ENCODE peak calls at places on chromosomes 3 and 15, in six cellular contexts. C is breast epithelium, V is AG04449, Q is neural progenitor cell, U is hepatocyte, O is GM10248. T is an unnamed sample.

GRCh38 chr3:125381743-125382142 is 6.6 kb upstream of the ZNF148 start:
- DNase-seq in C (no peak), V (no peak), Q (no peak), U (peak), O (no peak), T (no peak)

GRCh38 chr3:45227131-45227819 is 1.2 kb upstream of the TMEM158 start:
- DNase-seq in C (no peak), V (no peak), Q (peak), U (no peak), O (no peak), T (no peak)

GRCh38 chr15:32778391-32779176 is 60.8 kb downstream of the GREM1 start:
- DNase-seq in C (no peak), V (no peak), Q (no peak), U (no peak), O (no peak), T (no peak)

GRCh38 chr15:78873796-78874761 is 1.4 kb downstream of the MORF4L1 start:
- DNase-seq in C (no peak), V (no peak), Q (peak), U (peak), O (no peak), T (no peak)

GRCh38 chr3:147423601-147424324 is 14.6 kb downstream of the ZIC1 start:
- DNase-seq in C (no peak), V (no peak), Q (peak), U (no peak), O (no peak), T (peak)

GRCh38 chr3:23086366-23086765 is 116.8 kb upstream of the UBE2E2 start:
- DNase-seq in C (no peak), V (no peak), Q (peak), U (no peak), O (no peak), T (no peak)

GRCh38 chr15:67089218-67090193 is 24.1 kb downstream of the SMAD3 start:
- DNase-seq in C (no peak), V (no peak), Q (no peak), U (no peak), O (no peak), T (no peak)

GRCh38 chr3:97131476-97131875 is 317.1 kb downstream of the EPHA6 start:
- DNase-seq in C (no peak), V (no peak), Q (no peak), U (no peak), O (no peak), T (no peak)

GRCh38 chr3:73572371-73572770 is 52.4 kb downstream of the PDZRN3 start:
- DNase-seq in C (no peak), V (no peak), Q (no peak), U (peak), O (no peak), T (no peak)

GRCh38 chr3:48474619-48475018 is 28.1 kb downstream of the ATRIP start:
- DNase-seq in C (no peak), V (no peak), Q (peak), U (peak), O (no peak), T (no peak)

GRCh38 chr15:60426870-60427528 is 29.2 kb upstream of the ANXA2 start:
- DNase-seq in C (no peak), V (no peak), Q (no peak), U (peak), O (no peak), T (no peak)

GRCh38 chr3:65466300-65466988 is 572.3 kb downstream of the MAGI1 start:
- DNase-seq in C (no peak), V (no peak), Q (peak), U (no peak), O (no peak), T (peak)

GRCh38 chr15:48541659-48542334 is 103.7 kb downstream of the FBN1 start:
- DNase-seq in C (no peak), V (no peak), Q (no peak), U (peak), O (peak), T (no peak)

GRCh38 chr3:150737874-150738679 is 24.9 kb downstream of the SIAH2 start:
- DNase-seq in C (no peak), V (no peak), Q (no peak), U (peak), O (no peak), T (no peak)

GRCh38 chr3:46544771-46545503 is 21.2 kb downstream of the LRRC2 start:
- DNase-seq in C (no peak), V (no peak), Q (no peak), U (no peak), O (no peak), T (no peak)

GRCh38 chr15:87877114-87877810 is 379.3 kb downstream of the NTRK3 start:
- DNase-seq in C (no peak), V (no peak), Q (no peak), U (peak), O (no peak), T (no peak)

GRCh38 chr15:98386594-98386993 is 261.7 kb upstream of the IGF1R start:
- DNase-seq in C (no peak), V (no peak), Q (no peak), U (no peak), O (no peak), T (no peak)

GRCh38 chr3:15326037-15326436 is 6.3 kb downstream of the SH3BP5 start:
- DNase-seq in C (no peak), V (no peak), Q (no peak), U (no peak), O (no peak), T (no peak)

GRCh38 chr3:176074096-176074495 is 1123.2 kb downstream of the TBL1XR1 start:
- DNase-seq in C (no peak), V (no peak), Q (no peak), U (no peak), O (no peak), T (no peak)

GRCh38 chr3:190016966-190017365 is 103.7 kb downstream of the P3H2 start:
- DNase-seq in C (no peak), V (no peak), Q (no peak), U (no peak), O (no peak), T (no peak)

GRCh38 chr3:94185753-94186152 is 122.9 kb downstream of the NSUN3 start:
- DNase-seq in C (no peak), V (no peak), Q (no peak), U (no peak), O (no peak), T (no peak)

GRCh38 chr3:3847994-3848970 is 49.1 kb downstream of the LRRN1 start:
- DNase-seq in C (no peak), V (no peak), Q (peak), U (no peak), O (no peak), T (no peak)

GRCh38 chr3:184129012-184129411 is 6.1 kb upstream of the EIF2B5 start:
- DNase-seq in C (no peak), V (no peak), Q (peak), U (peak), O (peak), T (peak)

GRCh38 chr15:40941528-40942336 is 11.5 kb upstream of the CHAC1 start:
- DNase-seq in C (peak), V (no peak), Q (peak), U (peak), O (peak), T (peak)
- TF ChIP-seq CTCF in C (peak), V (peak), Q (peak), U (peak), O (peak), T (peak)

GRCh38 chr3:17908399-17909191 is 166.2 kb upstream of the TBC1D5 start:
- DNase-seq in C (no peak), V (no peak), Q (no peak), U (no peak), O (no peak), T (no peak)
- TF ChIP-seq CTCF in C (no peak), V (no peak), Q (no peak), U (no peak), O (no peak), T (no peak)

DNA sequence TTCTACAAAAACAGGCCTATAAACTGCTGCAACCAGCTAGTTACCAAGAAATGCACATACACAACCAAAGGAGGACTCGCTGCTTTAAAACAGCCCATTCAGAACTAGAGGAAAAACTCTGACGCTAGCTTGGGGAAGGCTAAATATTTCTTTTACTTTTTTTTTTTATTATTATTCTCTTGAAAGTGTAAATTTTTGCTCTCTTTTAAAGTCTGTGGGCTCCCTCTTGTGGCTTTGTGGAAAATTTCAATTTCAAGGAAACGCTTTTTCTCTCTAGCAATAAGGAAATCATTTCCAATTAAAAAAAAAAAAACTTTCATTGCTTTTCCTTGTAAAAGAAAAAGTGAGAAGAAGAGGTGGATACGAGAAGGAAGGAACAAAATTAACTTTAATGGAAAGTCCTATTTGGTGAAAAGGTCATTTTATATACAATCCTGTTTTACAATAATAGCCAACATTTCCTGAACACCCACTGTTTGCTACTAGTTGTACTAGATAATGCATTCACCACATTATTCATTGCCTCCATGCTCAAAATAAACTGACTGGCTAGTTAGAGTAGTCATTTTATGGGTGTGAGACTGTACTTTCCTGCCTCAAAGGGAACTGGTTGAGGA is 51.2 kb upstream of the SAMMSON start:
- DNase-seq in C (no peak), V (no peak), Q (peak), U (peak), O (peak), T (no peak)
- TF ChIP-seq CTCF in C (peak), V (peak), Q (peak), U (peak), O (peak), T (peak)

DNA sequence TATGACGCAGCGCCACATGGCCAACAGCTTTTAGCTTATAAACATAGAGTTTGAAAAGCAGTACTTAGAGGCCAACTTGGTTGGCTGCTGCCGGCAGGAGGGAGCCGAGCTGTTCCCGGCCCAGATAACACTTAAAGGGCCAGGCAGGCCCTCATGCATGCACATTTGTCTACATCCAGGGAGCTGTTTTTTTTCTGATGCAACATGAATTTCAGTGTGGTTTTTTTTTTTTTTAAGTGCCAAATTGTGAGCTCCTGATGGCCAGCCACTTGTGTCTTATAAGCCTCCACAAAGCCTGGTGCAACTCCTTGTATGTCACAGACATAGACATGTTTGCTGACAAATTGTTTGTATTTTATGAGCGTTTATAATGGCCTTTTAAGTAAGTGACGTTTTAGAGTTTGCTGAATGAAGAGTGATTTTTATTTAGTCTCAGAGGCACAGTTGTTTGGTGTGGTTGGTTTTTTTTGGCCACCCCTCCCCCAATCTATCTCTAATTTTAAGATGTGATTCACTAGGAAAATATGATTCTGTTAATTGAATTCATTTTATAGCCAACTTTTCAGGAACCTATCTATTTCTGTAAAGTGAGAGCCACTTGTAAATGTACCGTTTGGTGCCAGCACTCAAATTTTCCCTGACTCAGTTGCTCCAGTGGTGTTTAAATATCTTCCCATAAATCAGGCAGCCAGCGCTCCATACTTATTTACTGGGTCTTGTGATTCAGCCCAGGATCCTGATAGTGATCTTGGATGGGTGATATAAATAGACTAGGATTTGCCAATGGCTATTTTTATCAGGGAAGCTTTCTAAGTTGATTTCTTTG is 134.3 kb downstream of the VGLL4 start:
- DNase-seq in C (no peak), V (peak), Q (peak), U (peak), O (no peak), T (no peak)
- TF ChIP-seq CTCF in C (no peak), V (no peak), Q (no peak), U (no peak), O (no peak), T (no peak)

GRCh38 chr3:62669161-62669560 is 206.1 kb downstream of the CADPS start:
- DNase-seq in C (no peak), V (no peak), Q (peak), U (no peak), O (no peak), T (no peak)

GRCh38 chr3:62667714-62668113 is 207.5 kb downstream of the CADPS start:
- DNase-seq in C (no peak), V (no peak), Q (peak), U (no peak), O (no peak), T (peak)

GRCh38 chr3:62672988-62673313 is 202.3 kb downstream of the CADPS start:
- DNase-seq in C (no peak), V (no peak), Q (no peak), U (no peak), O (no peak), T (no peak)

GRCh38 chr3:62672270-62672987 is 202.8 kb downstream of the CADPS start:
- DNase-seq in C (no peak), V (no peak), Q (no peak), U (no peak), O (no peak), T (no peak)

GRCh38 chr3:62670351-62670750 is 204.9 kb downstream of the CADPS start:
- DNase-seq in C (no peak), V (no peak), Q (no peak), U (peak), O (no peak), T (no peak)
- TF ChIP-seq CTCF in C (no peak), V (no peak), Q (no peak), U (no peak), O (no peak), T (no peak)